ENCODE peak calls at places on chromosomes 16 and 17, in four cellular contexts. V is psoas muscle, B is A549, E is kidney. P is an unnamed sample.

GRCh38 chr16:17503331-17503730 is 32.6 kb upstream of the XYLT1 start:
- DNase-seq in E (no peak), B (no peak), V (no peak), P (no peak)

GRCh38 chr16:85720319-85720637 is 30.6 kb downstream of the C16orf74 start:
- DNase-seq in B (no peak), E (no peak), V (no peak), P (no peak)

GRCh38 chr17:57935833-57936807 is 19.1 kb downstream of the CUEDC1 start:
- DNase-seq in V (peak), B (no peak), E (peak), P (peak)

GRCh38 chr16:89922884-89923639 is at the start of gene TUBB3:
- DNase-seq in E (peak), B (peak), V (peak), P (peak)

GRCh38 chr16:81616321-81617020 is 162.6 kb upstream of the PLCG2 start:
- DNase-seq in B (no peak), E (peak), V (peak), P (no peak)

GRCh38 chr16:24504467-24505345 is 34.7 kb upstream of the RBBP6 start:
- DNase-seq in B (peak), V (no peak), E (no peak), P (no peak)

GRCh38 chr16:53626816-53627215 is 76.8 kb downstream of the RPGRIP1L start:
- DNase-seq in B (no peak), E (no peak), V (no peak), P (no peak)

GRCh38 chr16:19415461-19415860 is 2.2 kb upstream of the TMC5 start:
- DNase-seq in V (no peak), E (no peak), B (no peak), P (no peak)

GRCh38 chr16:19698480-19699465 is 19.3 kb downstream of the KNOP1 start:
- DNase-seq in V (no peak), B (no peak), E (no peak), P (no peak)

GRCh38 chr17:49554694-49555494 is 20.8 kb upstream of the NXPH3 start:
- DNase-seq in E (peak), B (no peak), V (no peak), P (no peak)

GRCh38 chr16:87062569-87063442 is 254.4 kb downstream of the C16orf95 start:
- DNase-seq in B (peak), E (peak), V (peak), P (peak)

GRCh38 chr17:74190154-74190553 is 13.3 kb upstream of the RPL38 start:
- DNase-seq in B (peak), V (no peak), E (peak), P (no peak)

GRCh38 chr17:78892062-78892456 is 10.9 kb downstream of the CEP295NL start:
- DNase-seq in V (no peak), E (no peak), B (no peak), P (no peak)

GRCh38 chr17:78895322-78895721 is 7.7 kb downstream of the CEP295NL start:
- DNase-seq in E (no peak), B (no peak), V (no peak), P (no peak)

GRCh38 chr17:78892520-78892919 is 10.5 kb downstream of the CEP295NL start:
- DNase-seq in B (no peak), V (no peak), E (no peak), P (no peak)

GRCh38 chr17:78892936-78893379 is 10.0 kb downstream of the CEP295NL start:
- DNase-seq in B (no peak), E (no peak), V (no peak), P (no peak)

DNA sequence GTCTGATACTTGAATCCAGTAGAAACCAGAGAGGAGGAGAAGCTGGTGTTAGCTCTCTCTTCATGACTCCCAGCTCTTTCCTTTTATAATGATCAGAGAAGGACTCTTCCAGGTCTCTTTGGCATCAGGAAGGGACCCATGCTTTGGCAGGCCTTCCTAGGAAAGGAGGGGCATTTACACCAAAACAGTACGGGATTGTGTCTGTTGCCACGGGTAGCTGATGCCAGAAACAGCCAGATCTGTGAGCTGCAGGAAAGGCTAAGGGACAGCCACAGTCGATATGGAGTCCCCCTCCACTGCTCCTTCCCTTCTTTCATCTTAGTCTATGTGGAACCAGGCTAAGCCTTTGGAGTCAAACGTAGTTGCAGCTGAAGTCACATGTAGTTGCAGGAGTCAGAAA is 9.3 kb downstream of the CEP295NL start:
- DNase-seq in V (no peak), E (no peak), B (no peak), P (no peak)
- TF ChIP-seq CTCF in V (no peak), E (no peak), B (no peak), P (no peak)

GRCh38 chr17:45236002-45236606 is 14.4 kb downstream of the FMNL1 start:
- DNase-seq in V (no peak), B (no peak), E (no peak), P (no peak)
- TF ChIP-seq CTCF in V (no peak), B (peak), E (no peak), P (no peak)

GRCh38 chr16:30893744-30894539 is at the start of gene BCL7C:
- DNase-seq in V (peak), B (peak), E (peak), P (peak)
- TF ChIP-seq CTCF in V (peak), B (peak), E (peak), P (peak)

GRCh38 chr17:64969046-64969501 is 49.8 kb upstream of the LRRC37A3 start:
- DNase-seq in E (no peak), B (no peak), V (no peak), P (no peak)

GRCh38 chr17:64975318-64976087 is 56.2 kb upstream of the LRRC37A3 start:
- DNase-seq in V (peak), E (peak), B (peak), P (peak)

GRCh38 chr17:64972611-64973010 is 53.3 kb upstream of the LRRC37A3 start:
- DNase-seq in B (no peak), V (no peak), E (no peak), P (no peak)

GRCh38 chr17:64978138-64978537 is 58.9 kb upstream of the LRRC37A3 start:
- DNase-seq in B (no peak), E (no peak), V (no peak), P (no peak)

GRCh38 chr17:64974750-64975317 is 55.6 kb upstream of the LRRC37A3 start:
- DNase-seq in V (no peak), B (no peak), E (no peak), P (no peak)
- TF ChIP-seq CTCF in V (no peak), B (no peak), E (no peak), P (no peak)

DNA sequence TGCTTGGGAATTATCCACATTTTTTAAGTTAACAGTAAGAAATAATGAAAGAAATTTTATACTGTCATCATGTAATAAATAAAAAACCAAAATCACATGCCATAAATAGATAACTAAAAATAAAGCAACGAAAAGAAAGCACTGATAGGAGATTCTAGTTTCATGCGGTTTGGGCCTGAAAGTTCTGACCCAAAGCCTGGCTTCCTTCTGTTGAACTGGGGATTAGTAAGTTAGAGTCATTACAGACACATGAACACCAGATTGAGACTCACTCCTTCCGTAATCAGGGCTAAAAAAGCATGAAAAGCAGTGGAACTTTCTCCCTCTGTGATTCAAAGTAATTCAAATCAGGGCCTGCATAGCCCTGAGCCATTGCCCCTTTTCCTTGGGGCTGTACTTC is 13.2 kb upstream of the SLC6A2 start:
- DNase-seq in E (no peak), V (no peak), B (no peak), P (no peak)
- TF ChIP-seq CTCF in E (no peak), V (no peak), B (no peak), P (no peak)

GRCh38 chr17:69715656-69716055 is 301.2 kb downstream of the MAP2K6 start:
- DNase-seq in B (no peak), E (no peak), V (no peak), P (no peak)
- TF ChIP-seq CTCF in B (no peak), E (no peak), V (no peak), P (no peak)

DNA sequence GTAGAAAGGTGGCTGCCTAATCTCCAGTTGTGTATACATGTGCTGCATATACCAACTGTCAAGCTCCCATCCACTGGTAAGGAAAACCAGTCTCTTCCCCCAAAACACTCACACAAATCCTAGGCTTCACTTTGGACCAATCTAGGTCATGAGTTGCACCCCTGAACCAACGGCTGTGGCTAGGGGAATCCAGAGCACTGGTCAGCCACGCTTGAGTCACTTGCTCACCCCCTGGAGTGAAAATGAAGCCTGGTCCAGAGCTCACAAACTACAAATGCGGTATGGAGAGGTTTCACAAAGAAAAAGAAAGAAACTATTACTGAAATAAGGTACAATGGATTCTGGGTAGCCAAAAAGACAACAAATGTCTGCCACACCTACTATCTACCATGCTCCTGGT is 66.1 kb upstream of the NLK start:
- DNase-seq in V (no peak), B (no peak), E (no peak), P (no peak)
- TF ChIP-seq CTCF in V (no peak), B (no peak), E (no peak), P (no peak)

DNA sequence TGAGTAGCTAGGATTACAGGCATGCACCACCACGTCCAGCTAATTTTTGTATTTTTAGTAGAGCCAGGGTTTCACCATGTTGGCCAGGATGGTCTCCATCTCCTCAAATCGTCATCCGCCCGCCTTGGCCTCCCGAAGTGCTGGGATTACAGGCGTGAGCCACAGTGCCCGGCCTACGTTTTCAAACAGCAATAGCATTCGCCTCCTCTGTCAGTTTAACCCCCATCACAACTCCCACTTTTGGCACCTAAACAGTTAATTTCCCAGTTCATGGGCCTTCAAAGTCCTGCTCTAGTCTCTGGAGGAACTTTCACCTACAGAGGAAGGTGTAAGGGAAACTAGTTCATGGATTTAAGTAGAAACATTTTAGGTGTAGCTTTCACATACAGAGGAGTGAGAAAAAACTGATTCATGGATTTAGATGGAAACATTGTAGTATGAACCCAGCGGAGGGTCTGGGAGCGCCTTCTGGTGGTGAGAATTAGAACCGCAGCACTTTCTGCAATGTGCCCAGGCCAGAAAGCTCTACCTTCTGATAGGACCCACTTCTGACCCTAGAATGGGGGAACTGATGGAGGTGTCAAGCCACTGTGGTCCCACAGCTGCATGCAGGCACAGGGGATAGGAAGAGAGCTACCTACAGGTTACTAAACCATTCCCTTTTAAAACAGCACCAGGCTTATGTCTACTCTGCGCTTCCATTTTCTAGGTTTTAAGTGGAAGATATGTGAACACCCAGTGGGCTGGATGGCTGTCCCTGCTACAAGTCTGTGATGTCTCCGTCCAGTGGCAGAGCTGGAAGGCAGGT is 12.0 kb upstream of the MEOX1 start:
- DNase-seq in V (peak), E (no peak), B (peak), P (peak)
- TF ChIP-seq CTCF in V (peak), E (peak), B (peak), P (peak)

DNA sequence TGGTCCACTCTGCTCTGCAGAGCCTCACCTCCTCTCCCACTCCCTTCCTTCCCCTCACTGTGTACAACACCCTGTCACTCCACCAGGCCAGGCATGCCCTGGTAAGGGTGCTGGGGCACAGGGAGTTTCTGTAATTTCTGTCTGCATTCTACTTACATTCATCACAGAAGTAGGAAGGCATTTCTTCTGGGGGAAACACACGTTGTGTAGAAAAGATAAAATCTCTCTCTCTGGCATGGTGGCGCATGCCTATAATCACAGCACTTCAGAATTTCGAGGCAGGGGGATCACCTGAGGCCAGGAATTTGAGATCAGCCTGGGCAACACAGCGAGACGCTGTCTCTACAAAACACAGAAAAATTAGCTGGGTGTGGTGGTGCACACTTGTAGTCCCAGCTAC is 27.0 kb downstream of the WNT3 start:
- DNase-seq in E (no peak), V (no peak), B (no peak), P (no peak)
- TF ChIP-seq CTCF in E (no peak), V (no peak), B (no peak), P (no peak)

P was measured in tibial artery.